ENCODE peak calls at places on chromosome 2, in five cellular contexts. One of them, this sample, is unnamed.

GRCh38 chr2:134462275-134462674 is 208.4 kb downstream of the MGAT5 start:
- DNase-seq in HepG2: no peak
- DNase-seq in GM12891: no peak
- DNase-seq in K562: no peak
- DNase-seq in SK-N-SH: no peak
- DNase-seq in this sample: no peak

GRCh38 chr2:235968616-235969324 is 199.4 kb downstream of the GBX2 start:
- DNase-seq in HepG2: no peak
- DNase-seq in GM12891: no peak
- DNase-seq in K562: no peak
- DNase-seq in SK-N-SH: no peak
- DNase-seq in this sample: no peak

GRCh38 chr2:171147081-171147480 is 13.6 kb downstream of the TLK1 start:
- DNase-seq in HepG2: no peak
- DNase-seq in GM12891: no peak
- DNase-seq in K562: no peak
- DNase-seq in SK-N-SH: no peak
- DNase-seq in this sample: no peak

GRCh38 chr2:215460682-215461081 is 24.8 kb upstream of the FN1 start:
- DNase-seq in HepG2: peak
- DNase-seq in GM12891: no peak
- DNase-seq in K562: no peak
- DNase-seq in SK-N-SH: no peak
- DNase-seq in this sample: no peak

GRCh38 chr2:133525751-133526467 is 42.4 kb downstream of the NCKAP5 start:
- DNase-seq in HepG2: no peak
- DNase-seq in GM12891: no peak
- DNase-seq in K562: no peak
- DNase-seq in SK-N-SH: no peak
- DNase-seq in this sample: no peak

GRCh38 chr2:218295029-218295428 is 2.7 kb upstream of the TMBIM1 start:
- DNase-seq in HepG2: no peak
- DNase-seq in GM12891: no peak
- DNase-seq in K562: no peak
- DNase-seq in SK-N-SH: no peak
- DNase-seq in this sample: no peak

GRCh38 chr2:20588918-20589871 is 61.7 kb downstream of the HS1BP3 start:
- DNase-seq in HepG2: no peak
- DNase-seq in GM12891: no peak
- DNase-seq in K562: no peak
- DNase-seq in SK-N-SH: no peak
- DNase-seq in this sample: no peak

GRCh38 chr2:138071720-138072719 is 107.7 kb downstream of the HNMT start:
- DNase-seq in HepG2: peak
- DNase-seq in GM12891: no peak
- DNase-seq in K562: no peak
- DNase-seq in SK-N-SH: no peak
- DNase-seq in this sample: no peak

GRCh38 chr2:180443896-180444295 is 436.8 kb upstream of the CWC22 start:
- DNase-seq in HepG2: no peak
- DNase-seq in GM12891: no peak
- DNase-seq in K562: no peak
- DNase-seq in SK-N-SH: no peak
- DNase-seq in this sample: no peak

GRCh38 chr2:75513616-75514170 is 47.0 kb downstream of the EVA1A start:
- DNase-seq in HepG2: no peak
- DNase-seq in GM12891: no peak
- DNase-seq in K562: no peak
- DNase-seq in SK-N-SH: no peak
- DNase-seq in this sample: no peak

GRCh38 chr2:1295740-1296139 is 117.5 kb upstream of the TPO start:
- DNase-seq in HepG2: no peak
- DNase-seq in GM12891: no peak
- DNase-seq in K562: no peak
- DNase-seq in SK-N-SH: no peak
- DNase-seq in this sample: no peak

GRCh38 chr2:37070931-37071330 is 13.2 kb downstream of the HEATR5B start:
- DNase-seq in HepG2: no peak
- DNase-seq in GM12891: no peak
- DNase-seq in K562: no peak
- DNase-seq in SK-N-SH: no peak
- DNase-seq in this sample: no peak

GRCh38 chr2:150165479-150165878 is 322.0 kb downstream of the RND3 start:
- DNase-seq in HepG2: no peak
- DNase-seq in GM12891: no peak
- DNase-seq in K562: no peak
- DNase-seq in SK-N-SH: no peak
- DNase-seq in this sample: no peak

GRCh38 chr2:142870516-142870915 is 6.9 kb upstream of the KYNU start:
- DNase-seq in HepG2: peak
- DNase-seq in GM12891: no peak
- DNase-seq in K562: no peak
- DNase-seq in SK-N-SH: no peak
- DNase-seq in this sample: no peak

GRCh38 chr2:33441235-33441810 is 35.1 kb upstream of the RASGRP3 start:
- DNase-seq in HepG2: peak
- DNase-seq in GM12891: peak
- DNase-seq in K562: peak
- DNase-seq in SK-N-SH: peak
- DNase-seq in this sample: peak

GRCh38 chr2:53633441-53633840 is 134.2 kb upstream of the CHAC2 start:
- DNase-seq in HepG2: peak
- DNase-seq in GM12891: no peak
- DNase-seq in K562: no peak
- DNase-seq in SK-N-SH: peak
- DNase-seq in this sample: no peak

GRCh38 chr2:138536302-138536701 is 34.7 kb downstream of the SPOPL start:
- DNase-seq in HepG2: no peak
- DNase-seq in GM12891: no peak
- DNase-seq in K562: no peak
- DNase-seq in SK-N-SH: no peak
- DNase-seq in this sample: no peak

GRCh38 chr2:163210430-163210918 is 371.9 kb upstream of the KCNH7 start:
- DNase-seq in HepG2: no peak
- DNase-seq in GM12891: no peak
- DNase-seq in K562: no peak
- DNase-seq in SK-N-SH: no peak
- DNase-seq in this sample: no peak

GRCh38 chr2:55010149-55010591 is 40.1 kb downstream of the RTN4 start:
- DNase-seq in HepG2: no peak
- DNase-seq in GM12891: peak
- DNase-seq in K562: no peak
- DNase-seq in SK-N-SH: no peak
- DNase-seq in this sample: peak

GRCh38 chr2:110157153-110157793 is 41.7 kb upstream of the MALL start:
- DNase-seq in HepG2: peak
- DNase-seq in GM12891: peak
- DNase-seq in K562: peak
- DNase-seq in SK-N-SH: peak
- DNase-seq in this sample: no peak

GRCh38 chr2:170191166-170191872 is 13.4 kb downstream of the MYO3B start:
- DNase-seq in HepG2: no peak
- DNase-seq in GM12891: no peak
- DNase-seq in K562: no peak
- DNase-seq in SK-N-SH: no peak
- DNase-seq in this sample: no peak

GRCh38 chr2:37287966-37288365 is 36.7 kb downstream of the PRKD3 start:
- DNase-seq in HepG2: peak
- DNase-seq in GM12891: no peak
- DNase-seq in K562: no peak
- DNase-seq in SK-N-SH: peak
- DNase-seq in this sample: no peak

GRCh38 chr2:72210470-72210869 is 62.8 kb upstream of the CYP26B1 start:
- DNase-seq in HepG2: no peak
- DNase-seq in GM12891: no peak
- DNase-seq in K562: no peak
- DNase-seq in SK-N-SH: no peak
- DNase-seq in this sample: no peak

GRCh38 chr2:111119004-111119846 is 1.5 kb upstream of the BCL2L11 start:
- DNase-seq in HepG2: no peak
- DNase-seq in GM12891: no peak
- DNase-seq in K562: no peak
- DNase-seq in SK-N-SH: no peak
- DNase-seq in this sample: no peak

GRCh38 chr2:136025057-136025973 is 39.9 kb upstream of the DARS1 start:
- DNase-seq in HepG2: no peak
- DNase-seq in GM12891: no peak
- DNase-seq in K562: peak
- DNase-seq in SK-N-SH: peak
- DNase-seq in this sample: peak

GRCh38 chr2:62474173-62474572 is 31.8 kb downstream of the TMEM17 start:
- DNase-seq in HepG2: no peak
- DNase-seq in GM12891: no peak
- DNase-seq in K562: no peak
- DNase-seq in SK-N-SH: no peak
- DNase-seq in this sample: no peak

GRCh38 chr2:72291059-72291458 is 143.4 kb upstream of the CYP26B1 start:
- DNase-seq in HepG2: no peak
- DNase-seq in GM12891: no peak
- DNase-seq in K562: no peak
- DNase-seq in SK-N-SH: no peak
- DNase-seq in this sample: no peak

GRCh38 chr2:66501267-66501666 is 66.3 kb downstream of the MEIS1 start:
- DNase-seq in HepG2: no peak
- DNase-seq in GM12891: no peak
- DNase-seq in K562: no peak
- DNase-seq in SK-N-SH: no peak
- DNase-seq in this sample: no peak

GRCh38 chr2:66509326-66509811 is 74.4 kb downstream of the MEIS1 start:
- DNase-seq in HepG2: no peak
- DNase-seq in GM12891: no peak
- DNase-seq in K562: no peak
- DNase-seq in SK-N-SH: no peak
- DNase-seq in this sample: no peak

GRCh38 chr2:66508358-66509071 is 73.6 kb downstream of the MEIS1 start:
- DNase-seq in HepG2: no peak
- DNase-seq in GM12891: no peak
- DNase-seq in K562: no peak
- DNase-seq in SK-N-SH: peak
- DNase-seq in this sample: no peak

GRCh38 chr2:66507673-66508127 is 72.8 kb downstream of the MEIS1 start:
- DNase-seq in HepG2: no peak
- DNase-seq in GM12891: no peak
- DNase-seq in K562: no peak
- DNase-seq in SK-N-SH: no peak
- DNase-seq in this sample: no peak

DNA sequence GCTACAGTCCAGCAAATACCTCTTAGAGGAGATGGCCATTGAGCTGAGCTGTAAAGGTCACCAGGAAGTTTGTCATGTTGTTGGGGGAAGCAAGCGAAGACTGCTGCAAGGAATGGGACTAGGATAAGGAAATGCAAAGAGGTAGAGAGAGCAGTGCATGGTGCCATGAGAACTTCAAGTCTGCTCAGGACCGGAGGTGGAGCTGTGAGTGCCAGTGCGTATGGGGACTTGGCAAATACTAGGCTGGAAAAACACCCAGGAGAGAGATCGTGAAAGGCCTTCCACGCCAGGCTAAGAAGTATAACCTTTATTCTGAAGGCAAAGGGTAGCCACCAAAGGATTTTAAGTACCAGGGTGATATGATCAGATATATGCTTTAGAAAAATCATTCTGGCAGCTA is 71.3 kb downstream of the MEIS1 start:
- DNase-seq in HepG2: no peak
- DNase-seq in GM12891: no peak
- DNase-seq in K562: no peak
- DNase-seq in SK-N-SH: no peak
- DNase-seq in this sample: no peak
- TF ChIP-seq POLR2AphosphoS5 in HepG2: no peak
- TF ChIP-seq POLR2AphosphoS5 in GM12891: no peak
- TF ChIP-seq POLR2AphosphoS5 in K562: no peak
- TF ChIP-seq POLR2AphosphoS5 in SK-N-SH: no peak
- TF ChIP-seq POLR2AphosphoS5 in this sample: no peak

GRCh38 chr2:130798472-130799221 is 38.1 kb upstream of the ARHGEF4 start:
- DNase-seq in HepG2: no peak
- DNase-seq in GM12891: no peak
- DNase-seq in K562: no peak
- DNase-seq in SK-N-SH: peak
- DNase-seq in this sample: no peak
- TF ChIP-seq TAF1 in HepG2: no peak
- TF ChIP-seq TAF1 in GM12891: no peak
- TF ChIP-seq TAF1 in K562: no peak
- TF ChIP-seq TAF1 in SK-N-SH: no peak
- TF ChIP-seq TAF1 in this sample: no peak

GRCh38 chr2:188494906-188495305 is 203.2 kb downstream of the GULP1 start:
- DNase-seq in HepG2: no peak
- DNase-seq in GM12891: no peak
- DNase-seq in K562: no peak
- DNase-seq in SK-N-SH: no peak
- DNase-seq in this sample: no peak
- TF ChIP-seq POLR2AphosphoS5 in HepG2: no peak
- TF ChIP-seq POLR2AphosphoS5 in GM12891: no peak
- TF ChIP-seq POLR2AphosphoS5 in K562: no peak
- TF ChIP-seq POLR2AphosphoS5 in SK-N-SH: no peak
- TF ChIP-seq POLR2AphosphoS5 in this sample: no peak

GRCh38 chr2:177554365-177554764 is 161.8 kb downstream of the AGPS start:
- DNase-seq in HepG2: no peak
- DNase-seq in GM12891: no peak
- DNase-seq in K562: peak
- DNase-seq in SK-N-SH: no peak
- DNase-seq in this sample: no peak

GRCh38 chr2:177552414-177553175 is 160.0 kb downstream of the AGPS start:
- DNase-seq in HepG2: peak
- DNase-seq in GM12891: peak
- DNase-seq in K562: peak
- DNase-seq in SK-N-SH: peak
- DNase-seq in this sample: peak

GRCh38 chr2:177551989-177552413 is 159.4 kb downstream of the AGPS start:
- DNase-seq in HepG2: no peak
- DNase-seq in GM12891: no peak
- DNase-seq in K562: peak
- DNase-seq in SK-N-SH: peak
- DNase-seq in this sample: no peak

GRCh38 chr2:177556134-177556533 is 163.6 kb downstream of the AGPS start:
- DNase-seq in HepG2: no peak
- DNase-seq in GM12891: no peak
- DNase-seq in K562: no peak
- DNase-seq in SK-N-SH: no peak
- DNase-seq in this sample: no peak

DNA sequence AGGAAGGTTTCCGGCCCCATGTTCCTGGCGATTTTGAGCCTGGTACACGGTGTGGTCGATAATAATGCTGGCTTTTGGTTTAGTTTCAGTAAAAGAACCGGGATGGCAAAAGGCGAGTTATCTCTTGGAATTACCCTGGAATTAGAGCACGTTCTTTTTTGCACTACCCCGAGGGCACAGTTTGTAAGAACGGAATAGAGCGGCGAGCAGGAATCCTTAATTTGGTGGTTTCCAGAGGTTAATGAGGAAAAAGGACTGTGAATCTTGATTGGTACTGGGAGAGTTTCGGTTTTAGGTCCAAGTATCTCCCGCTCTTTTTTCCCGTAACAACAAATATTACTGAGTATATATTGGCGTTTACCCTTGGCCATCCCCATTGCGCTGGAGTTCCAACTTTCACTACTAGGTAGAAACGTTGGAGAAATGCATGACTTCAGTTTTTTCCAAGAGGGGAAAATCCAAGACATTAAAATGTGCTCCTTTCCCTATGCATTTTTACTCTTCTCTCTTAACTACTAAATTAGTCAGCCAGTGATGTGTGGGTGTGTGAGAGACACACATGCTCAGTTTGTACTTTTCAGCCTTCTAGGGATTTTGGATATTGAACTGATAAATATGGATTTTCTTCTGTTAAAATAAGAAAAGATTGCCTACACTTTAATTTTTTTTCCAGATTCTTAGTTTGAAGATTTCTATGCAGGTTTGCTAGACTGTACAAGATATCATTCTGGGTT is 160.8 kb downstream of the AGPS start:
- DNase-seq in HepG2: no peak
- DNase-seq in GM12891: no peak
- DNase-seq in K562: no peak
- DNase-seq in SK-N-SH: no peak
- DNase-seq in this sample: no peak
- TF ChIP-seq TAF1 in HepG2: no peak
- TF ChIP-seq TAF1 in GM12891: no peak
- TF ChIP-seq TAF1 in K562: no peak
- TF ChIP-seq TAF1 in SK-N-SH: no peak
- TF ChIP-seq TAF1 in this sample: no peak